ENCODE peak calls at places on chromosomes 5 and 9, in five cellular contexts. One of them, this sample, is unnamed.

GRCh38 chr5:1249366-1250280 is 24.4 kb downstream of the SLC6A18 start:
- DNase-seq in HepG2: no peak
- DNase-seq in K562: no peak
- DNase-seq in H1: no peak
- DNase-seq in A549: no peak
- DNase-seq in this sample: no peak

GRCh38 chr5:150604010-150604409 is 36.5 kb upstream of the SYNPO start:
- DNase-seq in K562: no peak
- DNase-seq in H1: no peak
- DNase-seq in HepG2: no peak
- DNase-seq in A549: no peak
- DNase-seq in this sample: no peak

GRCh38 chr5:87302061-87302460 is 34.4 kb downstream of the RASA1 start:
- DNase-seq in K562: no peak
- DNase-seq in H1: no peak
- DNase-seq in HepG2: no peak
- DNase-seq in A549: no peak
- DNase-seq in this sample: no peak

GRCh38 chr5:152676177-152676576 is 271.1 kb upstream of the NMUR2 start:
- DNase-seq in H1: no peak
- DNase-seq in K562: no peak
- DNase-seq in A549: no peak
- DNase-seq in HepG2: no peak
- DNase-seq in this sample: no peak

GRCh38 chr5:77400645-77401044 is 91.5 kb downstream of the WDR41 start:
- DNase-seq in HepG2: no peak
- DNase-seq in A549: no peak
- DNase-seq in K562: no peak
- DNase-seq in H1: no peak
- DNase-seq in this sample: no peak

GRCh38 chr9:93257808-93258331 is 73.9 kb downstream of the WNK2 start:
- DNase-seq in A549: no peak
- DNase-seq in H1: peak; percentile 41
- DNase-seq in K562: no peak
- DNase-seq in HepG2: no peak
- DNase-seq in this sample: no peak

GRCh38 chr9:98374385-98375051 is 119.1 kb upstream of the TBC1D2 start:
- DNase-seq in K562: peak; percentile 92
- DNase-seq in A549: peak; percentile 84
- DNase-seq in H1: no peak
- DNase-seq in HepG2: peak; percentile 41
- DNase-seq in this sample: peak; percentile 45

GRCh38 chr9:114910541-114910940 is 19.9 kb downstream of the TNFSF8 start:
- DNase-seq in HepG2: no peak
- DNase-seq in H1: no peak
- DNase-seq in A549: no peak
- DNase-seq in K562: no peak
- DNase-seq in this sample: no peak

GRCh38 chr5:88787856-88788255 is 95.1 kb downstream of the MEF2C start:
- DNase-seq in HepG2: no peak
- DNase-seq in H1: no peak
- DNase-seq in A549: no peak
- DNase-seq in K562: no peak
- DNase-seq in this sample: peak; percentile 33

GRCh38 chr5:63245271-63245670 is 666.7 kb downstream of the LRRC70 start:
- DNase-seq in H1: no peak
- DNase-seq in HepG2: no peak
- DNase-seq in K562: no peak
- DNase-seq in A549: no peak
- DNase-seq in this sample: no peak

GRCh38 chr9:129669141-129669718 is 3.8 kb downstream of the PRRX2 start:
- DNase-seq in HepG2: no peak
- DNase-seq in H1: no peak
- DNase-seq in A549: no peak
- DNase-seq in K562: no peak
- DNase-seq in this sample: peak; percentile 16

GRCh38 chr5:91928751-91929521 is 545.8 kb upstream of the ARRDC3 start:
- DNase-seq in A549: peak; percentile 11
- DNase-seq in HepG2: no peak
- DNase-seq in K562: peak; percentile 3
- DNase-seq in H1: no peak
- DNase-seq in this sample: peak; percentile 28

GRCh38 chr9:93252781-93253530 is 69.0 kb downstream of the WNK2 start:
- DNase-seq in K562: no peak
- DNase-seq in A549: no peak
- DNase-seq in HepG2: no peak
- DNase-seq in H1: no peak
- DNase-seq in this sample: no peak

GRCh38 chr9:92154016-92154415 is 38.8 kb upstream of the SPTLC1 start:
- DNase-seq in A549: no peak
- DNase-seq in H1: peak; percentile 20
- DNase-seq in K562: no peak
- DNase-seq in HepG2: no peak
- DNase-seq in this sample: no peak

GRCh38 chr5:150511641-150512367 is 3.9 kb downstream of the NDST1 start:
- DNase-seq in K562: peak; percentile 76
- DNase-seq in A549: peak; percentile 75
- DNase-seq in H1: no peak
- DNase-seq in HepG2: no peak
- DNase-seq in this sample: no peak

GRCh38 chr9:35658144-35658893 is at the start of gene CCDC107:
- DNase-seq in HepG2: peak; percentile 70
- DNase-seq in K562: peak; percentile 96
- DNase-seq in A549: peak; percentile 86
- DNase-seq in H1: peak; percentile 90
- DNase-seq in this sample: peak; percentile 89

GRCh38 chr5:151151793-151152192 is 5.8 kb downstream of the ANXA6 start:
- DNase-seq in HepG2: no peak
- DNase-seq in K562: no peak
- DNase-seq in H1: no peak
- DNase-seq in A549: no peak
- DNase-seq in this sample: no peak

GRCh38 chr9:88593537-88594185 is 58.7 kb downstream of the NXNL2 start:
- DNase-seq in H1: no peak
- DNase-seq in K562: peak; percentile 35
- DNase-seq in HepG2: peak; percentile 46
- DNase-seq in A549: peak; percentile 57
- DNase-seq in this sample: peak; percentile 39

GRCh38 chr5:1325870-1326546 is 18.9 kb downstream of the CLPTM1L start:
- DNase-seq in H1: no peak
- DNase-seq in A549: peak; percentile 73
- DNase-seq in HepG2: no peak
- DNase-seq in K562: no peak
- DNase-seq in this sample: no peak

GRCh38 chr9:98726735-98727134 is 18.0 kb upstream of the GABBR2 start:
- DNase-seq in HepG2: no peak
- DNase-seq in K562: no peak
- DNase-seq in H1: no peak
- DNase-seq in A549: no peak
- DNase-seq in this sample: no peak

GRCh38 chr5:38948501-38948900 is 102.7 kb downstream of the OSMR start:
- DNase-seq in H1: no peak
- DNase-seq in HepG2: no peak
- DNase-seq in A549: no peak
- DNase-seq in K562: no peak
- DNase-seq in this sample: no peak

GRCh38 chr5:151319334-151319733 is 15.8 kb upstream of the SLC36A3 start:
- DNase-seq in K562: no peak
- DNase-seq in H1: no peak
- DNase-seq in HepG2: no peak
- DNase-seq in A549: peak; percentile 31
- DNase-seq in this sample: no peak

GRCh38 chr9:133587051-133587450 is 22.1 kb downstream of the FAM163B start:
- DNase-seq in A549: no peak
- DNase-seq in H1: no peak
- DNase-seq in K562: no peak
- DNase-seq in HepG2: no peak
- DNase-seq in this sample: no peak

GRCh38 chr5:74945561-74946165 is 79.5 kb upstream of the FAM169A start:
- DNase-seq in K562: no peak
- DNase-seq in H1: no peak
- DNase-seq in HepG2: no peak
- DNase-seq in A549: no peak
- DNase-seq in this sample: no peak

GRCh38 chr5:10725636-10726035 is 35.4 kb downstream of the DAP start:
- DNase-seq in HepG2: no peak
- DNase-seq in K562: no peak
- DNase-seq in A549: no peak
- DNase-seq in H1: no peak
- DNase-seq in this sample: no peak

GRCh38 chr5:110517396-110517795 is 209.1 kb downstream of the TMEM232 start:
- DNase-seq in HepG2: no peak
- DNase-seq in H1: no peak
- DNase-seq in A549: no peak
- DNase-seq in K562: no peak
- DNase-seq in this sample: no peak

GRCh38 chr9:126116351-126117157 is 210.1 kb upstream of the MVB12B start:
- DNase-seq in A549: no peak
- DNase-seq in H1: peak; percentile 38
- DNase-seq in HepG2: no peak
- DNase-seq in K562: no peak
- DNase-seq in this sample: no peak

GRCh38 chr5:179404321-179405053 is 59.2 kb upstream of the ADAMTS2 start:
- DNase-seq in K562: no peak
- DNase-seq in A549: no peak
- DNase-seq in H1: peak; percentile 29
- DNase-seq in HepG2: no peak
- DNase-seq in this sample: no peak

GRCh38 chr9:93290495-93291434 is 106.8 kb downstream of the WNK2 start:
- DNase-seq in HepG2: no peak
- DNase-seq in K562: no peak
- DNase-seq in A549: no peak
- DNase-seq in H1: peak; percentile 49
- DNase-seq in this sample: no peak

GRCh38 chr5:65209341-65209740 is 272.4 kb downstream of the ADAMTS6 start:
- DNase-seq in K562: no peak
- DNase-seq in H1: no peak
- DNase-seq in HepG2: no peak
- DNase-seq in A549: peak; percentile 11
- DNase-seq in this sample: peak; percentile 90

GRCh38 chr9:134936762-134937555 is 19.2 kb upstream of the FCN1 start:
- DNase-seq in A549: no peak
- DNase-seq in H1: no peak
- DNase-seq in HepG2: no peak
- DNase-seq in K562: no peak
- DNase-seq in this sample: no peak

GRCh38 chr5:16741007-16741406 is 124.2 kb upstream of the RETREG1 start:
- DNase-seq in H1: no peak
- DNase-seq in K562: no peak
- DNase-seq in HepG2: peak; percentile 16
- DNase-seq in A549: no peak
- DNase-seq in this sample: no peak

DNA sequence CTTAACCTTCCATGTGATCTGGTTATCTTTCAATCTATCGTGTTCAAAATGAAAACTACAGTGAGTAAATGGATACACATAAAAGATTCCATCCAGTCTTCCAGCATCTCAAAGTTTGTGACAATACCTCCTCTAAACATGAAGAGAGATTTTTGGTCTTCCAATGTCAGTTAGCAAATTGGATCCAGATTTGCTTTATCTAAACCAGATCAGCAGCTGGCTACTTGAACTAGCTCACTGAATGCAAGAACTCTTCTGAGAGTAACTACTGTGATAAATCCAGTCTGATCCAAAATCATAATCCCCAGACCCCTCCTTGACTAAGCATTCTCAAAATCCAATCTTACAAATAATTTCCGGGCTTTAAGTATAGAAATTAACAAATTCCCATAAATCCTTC is 2177.9 kb upstream of the C9orf72 start:
- DNase-seq in HepG2: no peak
- DNase-seq in H1: no peak
- DNase-seq in A549: no peak
- DNase-seq in K562: no peak
- DNase-seq in this sample: no peak
- TF ChIP-seq POLR2A in HepG2: no peak
- TF ChIP-seq POLR2A in H1: no peak
- TF ChIP-seq POLR2A in A549: no peak
- TF ChIP-seq POLR2A in K562: no peak
- TF ChIP-seq POLR2A in this sample: no peak

GRCh38 chr9:977361-978116 is 1.1 kb downstream of the DMRT3 start:
- DNase-seq in K562: no peak
- DNase-seq in A549: no peak
- DNase-seq in HepG2: no peak
- DNase-seq in H1: peak; percentile 65
- DNase-seq in this sample: no peak
- H3K4me3 ChIP-seq in K562: no peak overlapping the region
- H3K4me3 ChIP-seq in A549: peak overlapping the region; percentile 42
- H3K4me3 ChIP-seq in HepG2: no peak overlapping the region
- H3K4me3 ChIP-seq in H1: peak overlapping the region; percentile 63
- H3K4me3 ChIP-seq in this sample: no peak overlapping the region

GRCh38 chr5:113354056-113354455 is 80.7 kb downstream of the TSSK1B start:
- DNase-seq in K562: no peak
- DNase-seq in A549: no peak
- DNase-seq in HepG2: no peak
- DNase-seq in H1: no peak
- DNase-seq in this sample: no peak
- TF ChIP-seq JUN in K562: no peak
- TF ChIP-seq JUN in A549: no peak
- TF ChIP-seq JUN in HepG2: no peak
- TF ChIP-seq JUN in H1: no peak
- TF ChIP-seq JUN in this sample: no peak

DNA sequence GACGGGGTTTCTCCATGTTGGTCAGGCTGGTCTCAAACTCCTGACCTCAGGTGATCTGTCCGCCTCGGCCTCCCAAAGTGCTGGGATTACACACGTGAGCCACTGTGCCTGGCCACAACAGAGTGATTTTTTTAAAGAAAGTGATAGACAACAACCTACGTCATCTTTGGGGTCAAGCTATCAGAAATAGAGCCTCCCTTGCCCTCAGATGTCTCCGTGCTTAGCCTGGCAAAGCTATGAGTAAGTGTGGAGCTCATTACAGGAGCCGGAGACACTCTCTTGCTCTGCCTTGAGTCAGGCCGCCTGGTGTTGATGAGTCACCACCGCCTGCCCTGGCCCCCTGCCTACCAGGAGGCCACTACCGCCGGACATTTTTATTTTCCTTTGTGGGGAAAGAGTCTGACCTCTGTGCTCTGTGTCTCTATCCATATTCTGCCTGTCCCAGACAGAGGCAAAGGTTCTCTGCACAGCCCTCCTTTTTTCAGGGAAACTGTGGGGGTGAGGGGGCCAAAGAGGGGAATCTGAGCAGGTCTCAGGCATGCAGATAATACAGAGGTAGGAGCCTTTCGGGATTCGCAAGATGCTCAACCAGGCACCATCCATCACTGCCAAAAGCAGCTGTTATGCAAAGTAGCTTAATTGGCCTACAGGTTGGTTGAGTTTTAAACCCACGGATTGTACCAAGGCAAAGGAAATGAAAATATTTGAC is 123.7 kb upstream of the CPEB4 start:
- DNase-seq in A549: peak; percentile 95
- DNase-seq in HepG2: peak; percentile 88
- DNase-seq in K562: peak; percentile 85
- DNase-seq in H1: no peak
- DNase-seq in this sample: peak; percentile 92
- TF ChIP-seq POLR2A in A549: no peak
- TF ChIP-seq POLR2A in HepG2: peak; percentile 68
- TF ChIP-seq POLR2A in K562: peak; percentile 55
- TF ChIP-seq POLR2A in H1: no peak
- TF ChIP-seq POLR2A in this sample: no peak

GRCh38 chr5:136013559-136013958 is 15.2 kb upstream of the TGFBI start:
- DNase-seq in K562: no peak
- DNase-seq in HepG2: no peak
- DNase-seq in H1: no peak
- DNase-seq in A549: no peak
- DNase-seq in this sample: no peak
- H3K4me3 ChIP-seq in K562: no peak overlapping the region
- H3K4me3 ChIP-seq in HepG2: no peak overlapping the region
- H3K4me3 ChIP-seq in H1: no peak overlapping the region
- H3K4me3 ChIP-seq in A549: no peak overlapping the region
- H3K4me3 ChIP-seq in this sample: no peak overlapping the region